ENCODE peak calls at places on chromosomes 1 and 21, in six cellular contexts. R is heart right ventricle; M is CD8-positive, alpha-beta T cell; F is A549; S is left ventricle myocardium inferior; K is H9. C is an unnamed sample.

GRCh38 chr1:42777860-42778259 is 6.9 kb upstream of the TMEM269 start:
- DNase-seq in R (no peak), M (peak; percentile 27), F (peak; percentile 60), S (no peak), K (no peak), C (no peak)

GRCh38 chr1:162213281-162213909 is 143.9 kb downstream of the NOS1AP start:
- DNase-seq in R (peak; percentile 19), M (no peak), F (no peak), S (peak; percentile 42), K (no peak), C (peak; percentile 76)

GRCh38 chr1:52663716-52664115 is 30.7 kb downstream of the SHISAL2A start:
- DNase-seq in R (no peak), M (no peak), F (no peak), S (no peak), K (no peak), C (no peak)

GRCh38 chr1:95437011-95437410 is 203.0 kb downstream of the RWDD3 start:
- DNase-seq in R (no peak), M (no peak), F (no peak), S (no peak), K (no peak), C (no peak)

GRCh38 chr1:44808063-44808937 is at the start of gene BTBD19:
- DNase-seq in R (peak; percentile 89), M (no peak), F (no peak), S (peak; percentile 88), K (peak; percentile 88), C (peak; percentile 94)

GRCh38 chr1:247335871-247336270 is 4.2 kb upstream of the ZNF496 start:
- DNase-seq in R (no peak), M (no peak), F (no peak), S (no peak), K (peak; percentile 42), C (no peak)

GRCh38 chr21:45834821-45835293 is 146.7 kb upstream of the COL6A1 start:
- DNase-seq in R (no peak), M (no peak), F (no peak), S (no peak), K (peak; percentile 20), C (no peak)

GRCh38 chr1:195054217-195054687 is 1554.0 kb downstream of the KCNT2 start:
- DNase-seq in R (no peak), M (no peak), F (no peak), S (no peak), K (no peak), C (no peak)

GRCh38 chr1:228540161-228540917 is 53.2 kb downstream of the RNF187 start:
- DNase-seq in R (no peak), M (no peak), F (no peak), S (no peak), K (no peak), C (no peak)

GRCh38 chr1:213095467-213095866 is 44.4 kb downstream of the RPS6KC1 start:
- DNase-seq in R (no peak), M (no peak), F (no peak), S (no peak), K (no peak), C (no peak)

GRCh38 chr1:222769968-222770620 is 33.1 kb downstream of the FAM177B start:
- DNase-seq in R (no peak), M (no peak), F (no peak), S (no peak), K (no peak), C (no peak)

GRCh38 chr1:222582099-222582774 is 7.5 kb downstream of the TAF1A start:
- DNase-seq in R (no peak), M (no peak), F (no peak), S (no peak), K (no peak), C (no peak)

GRCh38 chr1:245873068-245873467 is 634.0 kb downstream of the SMYD3 start:
- DNase-seq in R (no peak), M (no peak), F (no peak), S (no peak), K (no peak), C (no peak)

GRCh38 chr21:27426196-27426595 is 459.3 kb upstream of the ADAMTS5 start:
- DNase-seq in R (no peak), M (no peak), F (no peak), S (no peak), K (no peak), C (no peak)

GRCh38 chr1:68516066-68516465 is 19.2 kb upstream of the DEPDC1 start:
- DNase-seq in R (no peak), M (no peak), F (no peak), S (no peak), K (no peak), C (no peak)

GRCh38 chr1:15151377-15151806 is 2.2 kb upstream of the TMEM51 start:
- DNase-seq in R (no peak), M (no peak), F (no peak), S (no peak), K (no peak), C (no peak)

GRCh38 chr1:227774051-227774720 is 39.0 kb downstream of the SNAP47 start:
- DNase-seq in R (no peak), M (peak; percentile 57), F (no peak), S (no peak), K (no peak), C (no peak)

GRCh38 chr1:246503341-246503740 is 3.7 kb downstream of the SMYD3 start:
- DNase-seq in R (no peak), M (no peak), F (no peak), S (no peak), K (no peak), C (no peak)

GRCh38 chr1:20078711-20079110 is 8.7 kb downstream of the PLA2G5 start:
- DNase-seq in R (no peak), M (no peak), F (no peak), S (no peak), K (no peak), C (no peak)

GRCh38 chr1:243513726-243514491 is 258.1 kb downstream of the SDCCAG8 start:
- DNase-seq in R (no peak), M (no peak), F (no peak), S (no peak), K (no peak), C (no peak)

GRCh38 chr1:154485905-154486304 is 16.1 kb upstream of the TDRD10 start:
- DNase-seq in R (no peak), M (no peak), F (no peak), S (no peak), K (no peak), C (no peak)

GRCh38 chr1:147168626-147169058 is 3.6 kb downstream of the PRKAB2 start:
- DNase-seq in R (no peak), M (no peak), F (no peak), S (no peak), K (no peak), C (peak; percentile 67)

GRCh38 chr1:31593770-31594632 is 17.7 kb downstream of the TINAGL1 start:
- DNase-seq in R (peak; percentile 82), M (peak; percentile 73), F (peak; percentile 67), S (peak; percentile 78), K (peak; percentile 88), C (peak; percentile 92)

GRCh38 chr1:21910528-21911204 is 26.4 kb downstream of the HSPG2 start:
- DNase-seq in R (no peak), M (no peak), F (no peak), S (no peak), K (no peak), C (no peak)

GRCh38 chr1:31300193-31300592 is 3.4 kb downstream of the ZCCHC17 start:
- DNase-seq in R (no peak), M (no peak), F (no peak), S (no peak), K (no peak), C (no peak)

GRCh38 chr21:46188226-46189212 is 4.3 kb upstream of the SPATC1L start:
- DNase-seq in R (peak; percentile 75), M (no peak), F (peak; percentile 49), S (peak; percentile 58), K (peak; percentile 63), C (peak; percentile 81)

GRCh38 chr1:116189481-116189880 is 78.3 kb downstream of the MAB21L3 start:
- DNase-seq in R (no peak), M (no peak), F (no peak), S (no peak), K (no peak), C (no peak)

GRCh38 chr1:88549536-88549935 is 134.5 kb upstream of the PKN2 start:
- DNase-seq in R (no peak), M (no peak), F (no peak), S (no peak), K (no peak), C (no peak)

GRCh38 chr1:100038401-100039306 is 68.9 kb downstream of the SLC35A3 start:
- DNase-seq in R (peak; percentile 63), M (peak; percentile 74), F (no peak), S (peak; percentile 53), K (peak; percentile 38), C (peak; percentile 73)

GRCh38 chr1:220331318-220331717 is 59.1 kb upstream of the RAB3GAP2 start:
- DNase-seq in R (no peak), M (no peak), F (no peak), S (no peak), K (no peak), C (no peak)

GRCh38 chr1:37930246-37931142 is 16.4 kb downstream of the INPP5B start:
- DNase-seq in R (peak; percentile 46), M (peak; percentile 35), F (no peak), S (peak; percentile 34), K (no peak), C (no peak)

GRCh38 chr1:192002063-192002462 is 156.2 kb upstream of the RGS18 start:
- DNase-seq in R (no peak), M (no peak), F (no peak), S (no peak), K (no peak), C (no peak)

GRCh38 chr1:67264152-67264551 is 43.5 kb upstream of the IL12RB2 start:
- DNase-seq in R (no peak), M (no peak), F (no peak), S (no peak), K (no peak), C (no peak)
- H3K4me1 ChIP-seq in R (no peaks in the 10 kb centered on the region), M (peaks cover 17% of the 10 kb centered on the region), F (no peaks in the 10 kb centered on the region), S (no peaks in the 10 kb centered on the region), K (peaks cover 7% of the 10 kb centered on the region), C (peaks cover 2% of the 10 kb centered on the region)

GRCh38 chr1:214444159-214444939 is 107.1 kb downstream of the PTPN14 start:
- DNase-seq in R (no peak), M (no peak), F (no peak), S (no peak), K (no peak), C (no peak)
- H3K4me1 ChIP-seq in R (peaks cover 3% of the 10 kb centered on the region), M (no peaks in the 10 kb centered on the region), F (peaks cover 70% of the 10 kb centered on the region), S (peaks cover 53% of the 10 kb centered on the region), K (peaks cover 20% of the 10 kb centered on the region), C (peaks cover 25% of the 10 kb centered on the region)

DNA sequence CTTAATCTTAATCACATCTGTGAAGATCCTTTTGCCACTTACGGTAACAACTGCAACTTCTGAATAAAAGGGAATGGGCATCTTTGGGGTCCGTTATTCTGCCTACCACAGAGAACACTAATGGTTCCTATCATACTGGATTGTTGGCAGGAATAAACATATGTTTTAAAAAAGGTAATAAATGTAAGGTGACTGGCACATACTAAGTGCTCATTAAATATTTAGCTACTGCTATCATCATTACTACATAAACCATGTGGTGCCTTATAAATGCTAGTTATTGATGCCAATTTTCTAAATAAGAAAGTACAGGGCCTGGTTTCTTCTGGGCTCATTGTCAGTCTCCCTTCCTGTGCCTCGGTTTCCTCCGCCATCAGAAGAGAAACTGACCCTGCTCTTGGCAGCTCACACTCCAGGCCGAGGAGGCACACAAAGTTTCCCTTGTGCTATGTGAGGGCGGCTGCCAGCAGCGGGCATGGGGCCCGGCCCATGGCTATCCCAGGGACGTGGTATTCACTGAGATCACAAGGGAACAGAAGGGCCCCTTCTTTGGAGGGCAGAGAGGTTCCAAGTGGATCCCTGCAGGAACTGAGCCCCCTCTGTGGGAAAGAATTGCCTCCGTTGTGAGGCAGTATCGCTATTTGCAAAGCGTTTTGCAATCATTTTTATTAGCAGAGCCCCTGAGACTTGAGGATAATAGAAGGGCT is 26.2 kb downstream of the NAV1 start:
- DNase-seq in R (no peak), M (no peak), F (no peak), S (peak; percentile 36), K (no peak), C (no peak)
- H3K4me1 ChIP-seq in R (peaks cover 31% of the 10 kb centered on the region), M (no peaks in the 10 kb centered on the region), F (peaks cover 29% of the 10 kb centered on the region), S (peaks cover 95% of the 10 kb centered on the region), K (no peaks in the 10 kb centered on the region), C (no peaks in the 10 kb centered on the region)

GRCh38 chr1:198161718-198162090 is 4.9 kb downstream of the NEK7 start:
- DNase-seq in R (no peak), M (no peak), F (no peak), S (no peak), K (no peak), C (no peak)
- H3K4me1 ChIP-seq in R (peaks cover 44% of the 10 kb centered on the region), M (peaks cover 72% of the 10 kb centered on the region), F (peaks cover 39% of the 10 kb centered on the region), S (peaks cover 91% of the 10 kb centered on the region), K (peaks cover 7% of the 10 kb centered on the region), C (peaks cover 64% of the 10 kb centered on the region)